ENCODE peak calls at places on chromosomes 7 and 10, in five cellular contexts. O, C, D, M and E are unnamed samples. For H3K36me3, the result is how much of the 10 kb centered on the place peaks cover.

GRCh38 chr7:18829518-18830252 is 287.8 kb downstream of the TWIST1 start:
- DNase-seq in D (peak), C (no peak), O (no peak), M (no peak), E (no peak)

GRCh38 chr7:2808891-2809660 is 35.0 kb downstream of the GNA12 start:
- DNase-seq in M (peak), C (no peak), O (peak), D (no peak), E (no peak)

GRCh38 chr10:90775351-90776028 is 82.3 kb downstream of the HTR7 start:
- DNase-seq in O (peak), C (no peak), M (no peak), D (no peak), E (peak)

GRCh38 chr7:158609313-158609974 is 21.8 kb upstream of the PTPRN2 start:
- DNase-seq in D (no peak), O (no peak), C (no peak), M (no peak), E (no peak)

GRCh38 chr10:116771101-116771705 is 28.8 kb upstream of the HSPA12A start:
- DNase-seq in D (no peak), C (peak), O (peak), M (peak), E (peak)

GRCh38 chr7:919114-919442 is 35.4 kb downstream of the ADAP1 start:
- DNase-seq in D (no peak), O (peak), M (no peak), C (no peak), E (peak)

GRCh38 chr10:132098539-132099421 is 33.0 kb downstream of the JAKMIP3 start:
- DNase-seq in O (no peak), C (peak), D (no peak), M (no peak), E (no peak)

GRCh38 chr7:102273749-102274712 is 12.6 kb upstream of the SH2B2 start:
- DNase-seq in C (peak), M (no peak), D (no peak), O (no peak), E (peak)

GRCh38 chr10:110860576-110861241 is 11.0 kb upstream of the PDCD4 start:
- DNase-seq in D (no peak), M (no peak), C (peak), O (peak), E (peak)

GRCh38 chr10:61463035-61463909 is 10.1 kb upstream of the TMEM26 start:
- DNase-seq in O (no peak), C (no peak), D (no peak), M (no peak), E (no peak)

GRCh38 chr7:131076711-131077170 is 250.9 kb upstream of the MKLN1 start:
- DNase-seq in D (no peak), C (peak), M (no peak), O (no peak), E (no peak)

GRCh38 chr10:72821606-72822005 is 71.9 kb upstream of the OIT3 start:
- DNase-seq in M (no peak), O (no peak), D (no peak), C (no peak), E (no peak)

GRCh38 chr10:28704771-28705170 is 27.4 kb downstream of the BAMBI start:
- DNase-seq in O (no peak), C (no peak), D (peak), M (no peak), E (no peak)

GRCh38 chr10:85791846-85792532 is 574.6 kb downstream of the GRID1 start:
- DNase-seq in D (no peak), M (no peak), C (no peak), O (no peak), E (no peak)

GRCh38 chr7:38178695-38179344 is 775 bp downstream of the STARD3NL start:
- DNase-seq in D (no peak), O (no peak), C (no peak), M (no peak), E (no peak)

GRCh38 chr7:92768501-92769360 is 67.6 kb downstream of the CDK6 start:
- DNase-seq in M (no peak), D (peak), C (no peak), O (no peak), E (no peak)

GRCh38 chr10:458466-458865 is 231.0 kb downstream of the DIP2C start:
- DNase-seq in C (no peak), D (no peak), M (no peak), O (peak), E (peak)

GRCh38 chr10:109975251-109975650 is 32.5 kb upstream of the ADD3 start:
- DNase-seq in C (no peak), D (no peak), M (no peak), O (no peak), E (no peak)

GRCh38 chr7:86939197-86939814 is 120.1 kb downstream of the ELAPOR2 start:
- DNase-seq in C (peak), M (no peak), O (no peak), D (peak), E (peak)

GRCh38 chr7:157194948-157195347 is 56.2 kb downstream of the UBE3C start:
- DNase-seq in M (no peak), C (no peak), O (no peak), D (no peak), E (no peak)

GRCh38 chr7:149855368-149856305 is 17.5 kb downstream of the ZNF862 start:
- DNase-seq in C (peak), O (peak), M (no peak), D (no peak), E (no peak)

GRCh38 chr10:94075521-94075920 is 81.8 kb downstream of the PLCE1 start:
- DNase-seq in M (no peak), C (no peak), O (no peak), D (no peak), E (no peak)

GRCh38 chr7:111835066-111835465 is 272.8 kb upstream of the IMMP2L start:
- DNase-seq in O (no peak), C (no peak), D (peak), M (no peak), E (no peak)

GRCh38 chr7:3244241-3244814 is 56.7 kb upstream of the SDK1 start:
- DNase-seq in D (peak), O (no peak), C (peak), M (no peak), E (no peak)

GRCh38 chr10:132844069-132844809 is 58.3 kb upstream of the NKX6-2 start:
- DNase-seq in C (no peak), M (no peak), O (no peak), D (no peak), E (no peak)

GRCh38 chr7:132635127-132635526 is 58.9 kb upstream of the PLXNA4 start:
- DNase-seq in C (no peak), D (no peak), O (no peak), M (no peak), E (no peak)

GRCh38 chr7:156781972-156782371 is 111.0 kb downstream of the LMBR1 start:
- DNase-seq in O (no peak), C (no peak), D (no peak), M (no peak), E (no peak)

DNA sequence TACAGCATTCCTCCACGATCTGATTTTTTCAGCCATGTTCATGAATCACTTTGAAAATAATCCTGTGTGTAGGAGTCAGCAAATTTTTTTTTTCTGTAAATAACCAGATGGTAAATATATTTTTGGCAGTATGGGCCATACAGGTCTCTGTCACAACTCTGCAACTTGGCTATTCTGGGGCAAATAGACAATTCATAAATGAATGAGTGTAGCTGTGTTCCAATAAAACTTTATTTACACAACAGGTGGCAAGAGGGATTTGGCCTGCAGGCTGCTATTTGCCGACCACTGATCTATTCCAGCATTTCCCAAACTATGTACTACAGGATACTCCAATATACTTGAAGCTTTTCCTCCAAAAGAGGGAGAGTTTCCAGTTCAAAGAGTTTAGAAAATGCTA is 78.7 kb upstream of the SVIL start:
- DNase-seq in O (no peak), D (no peak), C (no peak), M (no peak), E (no peak)
- H3K36me3 ChIP-seq in O (under half), D (under half), C (under half), M (under half), E (under half)

GRCh38 chr10:89242340-89242680 is 9.3 kb downstream of the LIPA start:
- DNase-seq in M (no peak), C (peak), O (no peak), D (no peak), E (no peak)

GRCh38 chr10:89237849-89238248 is 13.7 kb downstream of the LIPA start:
- DNase-seq in M (no peak), D (no peak), C (no peak), O (no peak), E (no peak)

GRCh38 chr10:89241491-89242339 is 9.9 kb downstream of the LIPA start:
- DNase-seq in M (no peak), D (no peak), O (no peak), C (peak), E (no peak)

GRCh38 chr10:89236221-89236620 is 15.4 kb downstream of the LIPA start:
- DNase-seq in D (no peak), C (no peak), O (no peak), M (no peak), E (no peak)

DNA sequence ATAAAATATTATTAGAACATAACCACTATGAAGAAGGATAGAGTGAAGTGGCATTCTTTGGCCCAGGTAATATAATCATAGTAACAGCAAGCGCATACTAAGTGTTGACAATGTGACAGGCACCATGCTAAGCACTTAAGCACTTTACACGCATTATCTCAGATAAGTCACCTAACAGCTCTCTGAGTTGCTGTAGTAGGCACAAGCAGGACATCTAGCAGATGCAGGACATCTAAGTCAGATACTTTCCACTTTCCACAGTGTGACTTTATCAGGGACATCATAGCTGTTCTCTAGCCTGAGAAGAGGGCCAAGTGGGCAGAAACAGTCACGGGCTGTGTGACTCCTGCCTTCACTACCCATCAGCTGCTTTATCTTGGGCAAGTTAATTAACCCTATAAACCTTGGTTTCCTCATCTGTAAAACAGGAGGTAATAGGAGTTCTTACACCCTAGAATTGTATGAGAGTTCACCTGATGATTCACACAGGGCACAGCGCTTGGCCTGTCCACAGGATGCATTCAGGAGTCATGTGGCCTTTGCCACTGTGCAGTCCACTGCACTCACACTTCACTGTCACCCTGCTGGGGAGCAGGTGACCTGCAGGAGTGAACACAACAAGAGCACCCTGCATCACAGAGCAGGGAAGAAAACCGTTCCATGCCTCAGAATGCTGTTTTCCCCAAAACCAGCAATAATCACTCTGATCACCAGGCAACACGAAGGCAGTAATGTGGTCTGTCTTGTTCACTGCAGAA is 12.4 kb downstream of the LIPA start:
- DNase-seq in M (no peak), D (no peak), O (no peak), C (no peak), E (no peak)
- TF ChIP-seq EP300 in M (no peak), D (no peak), O (no peak), C (no peak), E (no peak)

GRCh38 chr10:69766161-69766910 is 35.4 kb upstream of the COL13A1 start:
- DNase-seq in D (peak), M (no peak), O (no peak), C (no peak), E (no peak)

GRCh38 chr10:69774596-69774995 is 27.1 kb upstream of the COL13A1 start:
- DNase-seq in O (peak), M (no peak), C (no peak), D (no peak), E (no peak)

GRCh38 chr10:69772933-69773704 is 28.6 kb upstream of the COL13A1 start:
- DNase-seq in D (no peak), O (peak), C (no peak), M (no peak), E (no peak)

GRCh38 chr10:69768386-69768785 is 33.3 kb upstream of the COL13A1 start:
- DNase-seq in M (no peak), C (no peak), O (no peak), D (no peak), E (no peak)

GRCh38 chr10:69769395-69769989 is 32.2 kb upstream of the COL13A1 start:
- DNase-seq in M (peak), O (no peak), C (no peak), D (no peak), E (peak)
- H3K36me3 ChIP-seq in M (under half), O (under half), C (under half), D (under half), E (under half)

DNA sequence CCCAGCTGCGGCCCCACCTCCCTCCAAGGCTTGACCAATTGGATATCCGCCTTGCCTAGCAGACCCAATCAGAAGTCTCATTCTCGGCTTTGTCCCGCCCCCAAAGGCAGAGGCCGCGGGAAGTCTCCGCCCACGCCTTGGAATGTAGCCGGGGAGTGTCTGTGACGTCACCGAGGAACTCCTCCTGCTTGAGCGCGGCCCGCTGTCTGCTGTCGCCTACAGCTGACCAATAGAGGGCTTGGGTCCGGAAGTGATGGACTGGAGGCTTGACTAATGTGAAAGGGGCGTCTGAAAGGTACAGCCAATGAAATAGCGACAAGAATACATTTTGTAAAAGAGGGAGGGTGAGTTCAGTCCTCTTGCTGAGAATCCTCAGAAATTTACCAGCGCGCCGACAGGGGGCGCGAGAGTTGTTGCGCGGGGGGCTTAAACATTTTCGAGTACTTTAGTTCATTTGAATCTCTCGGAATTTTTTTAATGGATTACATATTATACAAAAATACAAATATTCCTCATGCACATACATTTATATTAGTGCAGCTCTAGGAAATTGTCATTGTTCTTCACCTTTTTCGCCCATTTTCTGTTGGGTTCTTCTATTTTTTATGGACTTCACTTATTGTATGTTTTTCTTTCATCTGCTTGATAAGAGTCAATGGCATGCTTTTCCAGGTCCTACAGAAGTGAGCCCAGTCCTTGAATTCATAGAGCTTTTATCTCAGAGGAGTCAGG is 376 bp upstream of the CREB3L2 start:
- DNase-seq in O (peak), C (peak), M (peak), D (peak), E (peak)
- TF ChIP-seq EP300 in O (no peak), C (no peak), M (peak), D (peak), E (no peak)

GRCh38 chr7:129014501-129015101 is 40.3 kb downstream of the TNPO3 start:
- DNase-seq in D (no peak), O (no peak), C (no peak), M (no peak), E (no peak)
- H3K36me3 ChIP-seq in D (half or more), O (under half), C (under half), M (under half), E (under half)

DNA sequence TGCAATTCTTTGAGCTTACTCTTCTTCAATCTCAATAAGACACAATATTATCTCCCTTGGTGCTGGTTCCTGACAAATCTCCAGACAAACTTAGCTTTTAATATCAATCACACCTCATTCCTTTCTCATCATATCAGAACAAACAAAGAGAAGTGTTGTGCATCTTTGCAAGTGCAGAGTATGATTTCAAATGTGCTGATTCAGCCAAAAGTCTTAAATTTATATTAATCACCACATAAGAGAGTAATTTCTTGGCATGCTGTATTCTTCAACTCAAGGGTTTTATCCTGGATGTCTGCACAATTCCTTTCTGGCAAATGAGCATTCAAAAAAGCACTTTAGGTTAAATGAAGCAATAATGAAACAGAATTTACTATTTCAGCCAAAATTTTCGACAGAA is 877.8 kb downstream of the ANKRD7 start:
- DNase-seq in O (no peak), D (no peak), C (no peak), M (no peak), E (no peak)
- TF ChIP-seq EP300 in O (no peak), D (no peak), C (no peak), M (no peak), E (no peak)